ENCODE peak calls at places on chromosomes 3 and 15, in ten cellular contexts. One of them, this sample, is unnamed.

GRCh38 chr3:150210461-150211110 is 197.5 kb upstream of the TSC22D2 start:
- DNase-seq in tibial artery: no peak
- DNase-seq in neural progenitor cell: peak
- DNase-seq in GM12865: no peak
- DNase-seq in effector memory CD4-positive, alpha-beta T cell: no peak
- DNase-seq in stomach: no peak
- DNase-seq in CD8-positive, alpha-beta memory T cell: no peak
- DNase-seq in HAP-1: no peak
- DNase-seq in astrocyte of the spinal cord: no peak
- DNase-seq in mucosa of descending colon: no peak
- DNase-seq in this sample: no peak

GRCh38 chr15:42100021-42100800 is 5.8 kb upstream of the PLA2G4D start:
- DNase-seq in tibial artery: no peak
- DNase-seq in neural progenitor cell: no peak
- DNase-seq in GM12865: no peak
- DNase-seq in effector memory CD4-positive, alpha-beta T cell: no peak
- DNase-seq in stomach: peak
- DNase-seq in CD8-positive, alpha-beta memory T cell: no peak
- DNase-seq in HAP-1: no peak
- DNase-seq in astrocyte of the spinal cord: no peak
- DNase-seq in mucosa of descending colon: no peak
- DNase-seq in this sample: no peak

GRCh38 chr3:169760479-169760878 is 4.4 kb downstream of the TERC start:
- DNase-seq in tibial artery: no peak
- DNase-seq in neural progenitor cell: no peak
- DNase-seq in GM12865: peak
- DNase-seq in effector memory CD4-positive, alpha-beta T cell: no peak
- DNase-seq in stomach: no peak
- DNase-seq in CD8-positive, alpha-beta memory T cell: no peak
- DNase-seq in HAP-1: no peak
- DNase-seq in astrocyte of the spinal cord: peak
- DNase-seq in mucosa of descending colon: no peak
- DNase-seq in this sample: peak

GRCh38 chr3:170419301-170420087 is 826 bp downstream of the CLDN11 start:
- DNase-seq in tibial artery: no peak
- DNase-seq in neural progenitor cell: peak
- DNase-seq in GM12865: no peak
- DNase-seq in effector memory CD4-positive, alpha-beta T cell: no peak
- DNase-seq in stomach: no peak
- DNase-seq in CD8-positive, alpha-beta memory T cell: no peak
- DNase-seq in HAP-1: peak
- DNase-seq in astrocyte of the spinal cord: peak
- DNase-seq in mucosa of descending colon: no peak
- DNase-seq in this sample: no peak

GRCh38 chr3:64343692-64344440 is 118.6 kb upstream of the PRICKLE2 start:
- DNase-seq in tibial artery: no peak
- DNase-seq in neural progenitor cell: no peak
- DNase-seq in GM12865: no peak
- DNase-seq in effector memory CD4-positive, alpha-beta T cell: no peak
- DNase-seq in stomach: no peak
- DNase-seq in CD8-positive, alpha-beta memory T cell: no peak
- DNase-seq in HAP-1: no peak
- DNase-seq in astrocyte of the spinal cord: peak
- DNase-seq in mucosa of descending colon: no peak
- DNase-seq in this sample: no peak

GRCh38 chr15:80626643-80627120 is 68.4 kb upstream of the ABHD17C start:
- DNase-seq in tibial artery: no peak
- DNase-seq in neural progenitor cell: no peak
- DNase-seq in GM12865: no peak
- DNase-seq in effector memory CD4-positive, alpha-beta T cell: no peak
- DNase-seq in stomach: no peak
- DNase-seq in CD8-positive, alpha-beta memory T cell: no peak
- DNase-seq in HAP-1: no peak
- DNase-seq in astrocyte of the spinal cord: no peak
- DNase-seq in mucosa of descending colon: no peak
- DNase-seq in this sample: no peak

GRCh38 chr15:27722102-27722501 is 377.0 kb downstream of the OCA2 start:
- DNase-seq in tibial artery: no peak
- DNase-seq in neural progenitor cell: no peak
- DNase-seq in GM12865: no peak
- DNase-seq in effector memory CD4-positive, alpha-beta T cell: no peak
- DNase-seq in stomach: no peak
- DNase-seq in CD8-positive, alpha-beta memory T cell: no peak
- DNase-seq in HAP-1: no peak
- DNase-seq in astrocyte of the spinal cord: no peak
- DNase-seq in mucosa of descending colon: no peak
- DNase-seq in this sample: no peak

GRCh38 chr3:190446492-190447301 is 3.0 kb downstream of the TMEM207 start:
- DNase-seq in tibial artery: no peak
- DNase-seq in neural progenitor cell: no peak
- DNase-seq in GM12865: no peak
- DNase-seq in effector memory CD4-positive, alpha-beta T cell: no peak
- DNase-seq in stomach: no peak
- DNase-seq in CD8-positive, alpha-beta memory T cell: no peak
- DNase-seq in HAP-1: no peak
- DNase-seq in astrocyte of the spinal cord: no peak
- DNase-seq in mucosa of descending colon: no peak
- DNase-seq in this sample: no peak

GRCh38 chr3:136960838-136961836 is 3.4 kb downstream of the IL20RB start:
- DNase-seq in tibial artery: no peak
- DNase-seq in neural progenitor cell: no peak
- DNase-seq in GM12865: no peak
- DNase-seq in effector memory CD4-positive, alpha-beta T cell: no peak
- DNase-seq in stomach: no peak
- DNase-seq in CD8-positive, alpha-beta memory T cell: no peak
- DNase-seq in HAP-1: no peak
- DNase-seq in astrocyte of the spinal cord: peak
- DNase-seq in mucosa of descending colon: no peak
- DNase-seq in this sample: no peak

GRCh38 chr3:129664040-129664646 is 57.7 kb upstream of the PLXND1 start:
- DNase-seq in tibial artery: no peak
- DNase-seq in neural progenitor cell: peak
- DNase-seq in GM12865: no peak
- DNase-seq in effector memory CD4-positive, alpha-beta T cell: no peak
- DNase-seq in stomach: no peak
- DNase-seq in CD8-positive, alpha-beta memory T cell: no peak
- DNase-seq in HAP-1: no peak
- DNase-seq in astrocyte of the spinal cord: no peak
- DNase-seq in mucosa of descending colon: no peak
- DNase-seq in this sample: no peak

GRCh38 chr3:129610276-129610675 is 3.8 kb upstream of the PLXND1 start:
- DNase-seq in tibial artery: no peak
- DNase-seq in neural progenitor cell: no peak
- DNase-seq in GM12865: no peak
- DNase-seq in effector memory CD4-positive, alpha-beta T cell: no peak
- DNase-seq in stomach: no peak
- DNase-seq in CD8-positive, alpha-beta memory T cell: no peak
- DNase-seq in HAP-1: no peak
- DNase-seq in astrocyte of the spinal cord: no peak
- DNase-seq in mucosa of descending colon: no peak
- DNase-seq in this sample: no peak

GRCh38 chr3:97940034-97940433 is 32.2 kb downstream of the RIOX2 start:
- DNase-seq in tibial artery: no peak
- DNase-seq in neural progenitor cell: peak
- DNase-seq in GM12865: no peak
- DNase-seq in effector memory CD4-positive, alpha-beta T cell: no peak
- DNase-seq in stomach: no peak
- DNase-seq in CD8-positive, alpha-beta memory T cell: no peak
- DNase-seq in HAP-1: no peak
- DNase-seq in astrocyte of the spinal cord: no peak
- DNase-seq in mucosa of descending colon: no peak
- DNase-seq in this sample: no peak

GRCh38 chr15:78065973-78066946 is 11.3 kb downstream of the TBC1D2B start:
- DNase-seq in tibial artery: no peak
- DNase-seq in neural progenitor cell: no peak
- DNase-seq in GM12865: peak
- DNase-seq in effector memory CD4-positive, alpha-beta T cell: no peak
- DNase-seq in stomach: no peak
- DNase-seq in CD8-positive, alpha-beta memory T cell: no peak
- DNase-seq in HAP-1: no peak
- DNase-seq in astrocyte of the spinal cord: peak
- DNase-seq in mucosa of descending colon: no peak
- DNase-seq in this sample: no peak

DNA sequence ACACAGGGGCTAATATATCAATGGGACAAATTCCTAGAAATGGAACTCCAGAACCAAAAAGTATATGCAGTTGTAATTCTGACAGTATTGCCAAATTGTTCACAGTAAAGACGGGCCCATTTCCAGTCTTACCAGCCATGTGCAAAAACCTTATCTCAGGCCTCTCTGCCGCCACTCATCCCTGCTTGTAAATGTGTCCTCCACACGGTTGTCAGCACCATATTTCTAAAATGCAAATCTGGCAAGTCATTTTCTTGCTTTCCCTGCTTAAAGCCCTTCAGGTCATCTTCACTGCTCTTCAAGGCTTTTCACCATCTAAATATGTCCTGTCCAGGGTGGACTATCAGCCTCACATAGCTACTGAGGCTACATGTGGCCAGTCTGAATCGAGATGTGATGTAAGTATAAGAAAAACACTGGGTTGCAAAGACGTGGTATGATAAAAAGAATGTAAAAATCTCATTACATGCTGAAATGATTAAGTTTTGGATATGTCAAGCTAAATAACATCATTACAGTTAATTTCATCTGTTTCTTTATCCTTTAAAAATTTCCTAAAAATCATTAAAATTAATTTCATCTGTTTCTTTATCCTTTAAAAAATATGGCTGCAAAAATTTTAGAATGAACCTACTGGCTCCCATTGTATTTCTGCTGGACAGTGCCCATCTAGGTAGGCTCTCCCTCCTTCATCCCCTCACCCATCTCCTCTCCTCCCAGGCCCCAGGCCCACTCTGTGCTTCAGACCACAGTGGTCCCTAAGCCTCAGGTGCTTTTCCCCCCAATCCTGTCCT is 980 bp downstream of the PARP9 start:
- DNase-seq in tibial artery: no peak
- DNase-seq in neural progenitor cell: no peak
- DNase-seq in GM12865: no peak
- DNase-seq in effector memory CD4-positive, alpha-beta T cell: no peak
- DNase-seq in stomach: no peak
- DNase-seq in CD8-positive, alpha-beta memory T cell: no peak
- DNase-seq in HAP-1: no peak
- DNase-seq in astrocyte of the spinal cord: no peak
- DNase-seq in mucosa of descending colon: no peak
- DNase-seq in this sample: no peak
- H3K4me3 ChIP-seq in tibial artery: peak
- H3K4me3 ChIP-seq in neural progenitor cell: no peak
- H3K4me3 ChIP-seq in GM12865: peak
- H3K4me3 ChIP-seq in effector memory CD4-positive, alpha-beta T cell: peak
- H3K4me3 ChIP-seq in stomach: peak
- H3K4me3 ChIP-seq in CD8-positive, alpha-beta memory T cell: peak
- H3K4me3 ChIP-seq in HAP-1: no peak
- H3K4me3 ChIP-seq in astrocyte of the spinal cord: peak
- H3K4me3 ChIP-seq in mucosa of descending colon: no peak
- H3K4me3 ChIP-seq in this sample: peak

GRCh38 chr3:14145236-14145635 is 20.4 kb downstream of the TMEM43 start:
- DNase-seq in tibial artery: no peak
- DNase-seq in neural progenitor cell: no peak
- DNase-seq in GM12865: no peak
- DNase-seq in effector memory CD4-positive, alpha-beta T cell: no peak
- DNase-seq in stomach: no peak
- DNase-seq in CD8-positive, alpha-beta memory T cell: no peak
- DNase-seq in HAP-1: peak
- DNase-seq in astrocyte of the spinal cord: peak
- DNase-seq in mucosa of descending colon: no peak
- DNase-seq in this sample: no peak
- H3K4me3 ChIP-seq in tibial artery: peak
- H3K4me3 ChIP-seq in neural progenitor cell: no peak
- H3K4me3 ChIP-seq in GM12865: no peak
- H3K4me3 ChIP-seq in effector memory CD4-positive, alpha-beta T cell: no peak
- H3K4me3 ChIP-seq in stomach: no peak
- H3K4me3 ChIP-seq in CD8-positive, alpha-beta memory T cell: no peak
- H3K4me3 ChIP-seq in HAP-1: no peak
- H3K4me3 ChIP-seq in astrocyte of the spinal cord: no peak
- H3K4me3 ChIP-seq in mucosa of descending colon: no peak
- H3K4me3 ChIP-seq in this sample: no peak

DNA sequence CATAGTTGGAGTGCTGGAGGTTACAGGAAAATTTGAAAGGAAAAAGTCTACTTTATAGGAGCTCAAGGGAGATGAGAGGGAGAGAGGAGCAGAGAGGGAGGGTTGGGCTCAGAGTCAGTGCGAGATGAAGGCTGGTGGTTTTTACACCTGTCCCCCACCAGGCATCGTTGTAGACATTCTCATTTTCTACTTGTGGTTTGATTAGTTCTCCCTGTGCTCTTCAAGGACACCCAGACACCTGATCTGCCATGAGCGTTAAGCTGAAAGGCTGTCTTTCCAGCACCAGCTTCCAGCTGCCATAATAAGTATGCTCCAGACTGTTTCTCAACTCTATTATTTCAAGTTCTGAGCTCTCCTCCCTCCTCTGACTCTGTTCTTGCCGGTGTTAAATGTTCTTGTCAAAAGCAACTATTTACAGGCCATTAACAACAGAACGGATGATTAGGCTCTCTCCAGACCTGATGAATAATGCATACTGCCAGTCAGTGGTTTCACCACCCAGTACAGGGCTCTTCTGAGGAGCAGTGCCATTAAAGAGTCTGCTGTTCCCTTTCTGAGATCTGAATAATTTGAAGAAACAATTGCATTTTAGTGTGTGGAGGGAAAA is 514.6 kb upstream of the MCTP2 start:
- DNase-seq in tibial artery: no peak
- DNase-seq in neural progenitor cell: no peak
- DNase-seq in GM12865: no peak
- DNase-seq in effector memory CD4-positive, alpha-beta T cell: no peak
- DNase-seq in stomach: no peak
- DNase-seq in CD8-positive, alpha-beta memory T cell: no peak
- DNase-seq in HAP-1: no peak
- DNase-seq in astrocyte of the spinal cord: no peak
- DNase-seq in mucosa of descending colon: no peak
- DNase-seq in this sample: no peak
- H3K4me3 ChIP-seq in tibial artery: no peak
- H3K4me3 ChIP-seq in neural progenitor cell: no peak
- H3K4me3 ChIP-seq in GM12865: no peak
- H3K4me3 ChIP-seq in effector memory CD4-positive, alpha-beta T cell: no peak
- H3K4me3 ChIP-seq in stomach: no peak
- H3K4me3 ChIP-seq in CD8-positive, alpha-beta memory T cell: no peak
- H3K4me3 ChIP-seq in HAP-1: no peak
- H3K4me3 ChIP-seq in astrocyte of the spinal cord: no peak
- H3K4me3 ChIP-seq in mucosa of descending colon: no peak
- H3K4me3 ChIP-seq in this sample: no peak

DNA sequence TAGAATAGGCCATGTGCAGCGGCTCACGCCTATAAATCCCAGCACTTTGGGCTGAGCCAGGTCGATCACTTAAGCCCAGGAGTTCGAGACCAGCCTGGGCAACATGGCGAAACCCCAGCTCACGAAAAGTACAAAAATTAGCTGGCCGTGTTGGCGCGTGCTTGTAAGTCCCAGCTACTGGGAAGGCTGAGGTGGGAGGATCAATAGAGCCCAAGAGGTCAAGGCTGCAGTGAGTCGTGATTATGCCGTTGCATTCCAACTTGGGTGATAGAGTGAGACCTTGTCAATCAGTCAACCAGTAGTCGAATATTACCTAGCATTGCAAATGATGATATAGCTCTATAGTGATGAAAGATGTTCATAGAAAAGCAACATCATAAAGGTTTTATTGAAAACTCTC is 51.9 kb downstream of the USP8 start:
- DNase-seq in tibial artery: no peak
- DNase-seq in neural progenitor cell: no peak
- DNase-seq in GM12865: no peak
- DNase-seq in effector memory CD4-positive, alpha-beta T cell: no peak
- DNase-seq in stomach: no peak
- DNase-seq in CD8-positive, alpha-beta memory T cell: no peak
- DNase-seq in HAP-1: no peak
- DNase-seq in astrocyte of the spinal cord: no peak
- DNase-seq in mucosa of descending colon: no peak
- DNase-seq in this sample: no peak
- H3K4me3 ChIP-seq in tibial artery: no peak
- H3K4me3 ChIP-seq in neural progenitor cell: no peak
- H3K4me3 ChIP-seq in GM12865: no peak
- H3K4me3 ChIP-seq in effector memory CD4-positive, alpha-beta T cell: no peak
- H3K4me3 ChIP-seq in stomach: no peak
- H3K4me3 ChIP-seq in CD8-positive, alpha-beta memory T cell: no peak
- H3K4me3 ChIP-seq in HAP-1: no peak
- H3K4me3 ChIP-seq in astrocyte of the spinal cord: no peak
- H3K4me3 ChIP-seq in mucosa of descending colon: no peak
- H3K4me3 ChIP-seq in this sample: no peak

This sample was measured in MG63.